ENCODE peak calls at places on chromosome 13, in five cellular contexts. E is NCI-H2081; Y is GM10248; V is activated CD4-positive, alpha-beta T cell treated with anti-CD3 and anti-CD28 coated beads, Interleukin-2, amount 50 U/mL, for 1 hour; F is stimulated activated naive CD8-positive, alpha-beta T cell treated with anti-CD3 and anti-CD28 coated beads, Interleukin-15, Interleukin-2, amounts not matched to agents 100 U/mL and 50 U/mL, for 24 hours. R is an unnamed sample.

GRCh38 chr13:44401577-44401976 is 28.0 kb downstream of the SERP2 start:
- DNase-seq in E (no peak), Y (no peak), V (no peak), F (no peak), R (no peak)

GRCh38 chr13:76696370-76696769 is 189.8 kb downstream of the KCTD12 start:
- DNase-seq in E (no peak), Y (no peak), V (no peak), F (no peak), R (no peak)

GRCh38 chr13:105338773-105339172 is 1196.7 kb downstream of the EFNB2 start:
- DNase-seq in E (no peak), Y (no peak), V (no peak), F (no peak), R (no peak)

GRCh38 chr13:32191452-32191998 is 123.6 kb downstream of the ZAR1L start:
- DNase-seq in E (no peak), Y (no peak), V (no peak), F (no peak), R (no peak)

GRCh38 chr13:109162248-109163051 is 533.0 kb downstream of the MYO16 start:
- DNase-seq in E (no peak), Y (peak), V (no peak), F (peak), R (peak)

GRCh38 chr13:73956795-73957408 is 177.3 kb downstream of the KLF12 start:
- DNase-seq in E (no peak), Y (no peak), V (no peak), F (no peak), R (no peak)

GRCh38 chr13:101893021-101893420 is 440.5 kb downstream of the ITGBL1 start:
- DNase-seq in E (no peak), Y (no peak), V (no peak), F (no peak), R (no peak)

GRCh38 chr13:100485265-100485664 is 103.3 kb downstream of the GGACT start:
- DNase-seq in E (no peak), Y (no peak), V (no peak), F (no peak), R (no peak)

GRCh38 chr13:109933476-109933875 is 147.1 kb upstream of the IRS2 start:
- DNase-seq in E (no peak), Y (no peak), V (no peak), F (no peak), R (no peak)

GRCh38 chr13:51249767-51250741 is 27.9 kb downstream of the FAM124A start:
- DNase-seq in E (no peak), Y (peak), V (no peak), F (no peak), R (peak)

GRCh38 chr13:67231481-67231940 is 1.4 kb upstream of the PCDH9 start:
- DNase-seq in E (no peak), Y (no peak), V (no peak), F (no peak), R (no peak)

GRCh38 chr13:99124695-99125334 is 75.8 kb upstream of the UBAC2 start:
- DNase-seq in E (no peak), Y (peak), V (no peak), F (no peak), R (peak)

GRCh38 chr13:21672811-21673591 is 2.1 kb downstream of the FGF9 start:
- DNase-seq in E (peak), Y (peak), V (no peak), F (no peak), R (no peak)

GRCh38 chr13:39765801-39766463 is 110.5 kb downstream of the COG6 start:
- DNase-seq in E (peak), Y (no peak), V (no peak), F (peak), R (no peak)

GRCh38 chr13:34833562-34834182 is 108.4 kb upstream of the NBEA start:
- DNase-seq in E (no peak), Y (no peak), V (no peak), F (no peak), R (no peak)

GRCh38 chr13:47555235-47555634 is 445.8 kb downstream of the SUCLA2 start:
- DNase-seq in E (no peak), Y (no peak), V (no peak), F (no peak), R (no peak)

GRCh38 chr13:48344264-48344663 is 40.7 kb downstream of the RB1 start:
- DNase-seq in E (no peak), Y (no peak), V (no peak), F (no peak), R (no peak)

GRCh38 chr13:101473458-101473857 is 21.0 kb downstream of the ITGBL1 start:
- DNase-seq in E (no peak), Y (no peak), V (no peak), F (no peak), R (no peak)

GRCh38 chr13:105627270-105627669 is 908.2 kb downstream of the EFNB2 start:
- DNase-seq in E (no peak), Y (no peak), V (no peak), F (no peak), R (no peak)

GRCh38 chr13:32039056-32039455 is 7.5 kb downstream of the FRY start:
- DNase-seq in E (no peak), Y (no peak), V (no peak), F (no peak), R (no peak)

GRCh38 chr13:38570706-38571105 is 116.2 kb upstream of the FREM2 start:
- DNase-seq in E (no peak), Y (no peak), V (no peak), F (no peak), R (no peak)

GRCh38 chr13:26557051-26557392 is 461 bp upstream of the WASF3 start:
- DNase-seq in E (no peak), Y (no peak), V (no peak), F (no peak), R (no peak)

GRCh38 chr13:112968380-112968909 is 569 bp upstream of the MCF2L start:
- DNase-seq in E (peak), Y (no peak), V (peak), F (peak), R (peak)

GRCh38 chr13:107808388-107808787 is 406.9 kb downstream of the LIG4 start:
- DNase-seq in E (no peak), Y (no peak), V (no peak), F (no peak), R (no peak)

R was measured in germinal center.